ENCODE peak calls at places on chromosomes 6 and 20, in seven cellular contexts. One of them, this sample, is unnamed.

GRCh38 chr20:39588148-39588757 is 626.1 kb downstream of the DHX35 start:
- DNase-seq in progenitor cell of endocrine pancreas: no peak
- DNase-seq in astrocyte of the spinal cord: no peak
- DNase-seq in esophagus squamous epithelium: no peak
- DNase-seq in psoas muscle: no peak
- DNase-seq in cardiac fibroblast: no peak
- DNase-seq in AG09319: no peak
- DNase-seq in this sample: no peak

GRCh38 chr20:64107736-64108457 is 532 bp upstream of the NPBWR2 start:
- DNase-seq in progenitor cell of endocrine pancreas: no peak
- DNase-seq in astrocyte of the spinal cord: no peak
- DNase-seq in esophagus squamous epithelium: no peak
- DNase-seq in psoas muscle: peak
- DNase-seq in cardiac fibroblast: no peak
- DNase-seq in AG09319: no peak
- DNase-seq in this sample: peak

GRCh38 chr6:167424700-167425099 is 99.8 kb downstream of the TTLL2 start:
- DNase-seq in progenitor cell of endocrine pancreas: no peak
- DNase-seq in astrocyte of the spinal cord: no peak
- DNase-seq in esophagus squamous epithelium: no peak
- DNase-seq in psoas muscle: no peak
- DNase-seq in cardiac fibroblast: no peak
- DNase-seq in AG09319: no peak
- DNase-seq in this sample: no peak

GRCh38 chr6:151485616-151486015 is 8.2 kb upstream of the CCDC170 start:
- DNase-seq in progenitor cell of endocrine pancreas: no peak
- DNase-seq in astrocyte of the spinal cord: peak
- DNase-seq in esophagus squamous epithelium: no peak
- DNase-seq in psoas muscle: no peak
- DNase-seq in cardiac fibroblast: peak
- DNase-seq in AG09319: no peak
- DNase-seq in this sample: no peak

GRCh38 chr6:83309344-83309743 is 116.2 kb downstream of the RWDD2A start:
- DNase-seq in progenitor cell of endocrine pancreas: no peak
- DNase-seq in astrocyte of the spinal cord: no peak
- DNase-seq in esophagus squamous epithelium: no peak
- DNase-seq in psoas muscle: no peak
- DNase-seq in cardiac fibroblast: peak
- DNase-seq in AG09319: no peak
- DNase-seq in this sample: no peak

GRCh38 chr6:16762547-16763477 is 1.6 kb upstream of the ATXN1 start:
- DNase-seq in progenitor cell of endocrine pancreas: peak
- DNase-seq in astrocyte of the spinal cord: peak
- DNase-seq in esophagus squamous epithelium: no peak
- DNase-seq in psoas muscle: peak
- DNase-seq in cardiac fibroblast: peak
- DNase-seq in AG09319: no peak
- DNase-seq in this sample: no peak

GRCh38 chr20:4592316-4593148 is 129.2 kb upstream of the PRND start:
- DNase-seq in progenitor cell of endocrine pancreas: peak
- DNase-seq in astrocyte of the spinal cord: peak
- DNase-seq in esophagus squamous epithelium: no peak
- DNase-seq in psoas muscle: peak
- DNase-seq in cardiac fibroblast: peak
- DNase-seq in AG09319: no peak
- DNase-seq in this sample: no peak

GRCh38 chr6:142213402-142213801 is 66.3 kb downstream of the VTA1 start:
- DNase-seq in progenitor cell of endocrine pancreas: no peak
- DNase-seq in astrocyte of the spinal cord: no peak
- DNase-seq in esophagus squamous epithelium: no peak
- DNase-seq in psoas muscle: no peak
- DNase-seq in cardiac fibroblast: no peak
- DNase-seq in AG09319: no peak
- DNase-seq in this sample: no peak

GRCh38 chr20:32483351-32484220 is 101.5 kb downstream of the NOL4L start:
- DNase-seq in progenitor cell of endocrine pancreas: peak
- DNase-seq in astrocyte of the spinal cord: peak
- DNase-seq in esophagus squamous epithelium: no peak
- DNase-seq in psoas muscle: peak
- DNase-seq in cardiac fibroblast: peak
- DNase-seq in AG09319: peak
- DNase-seq in this sample: no peak

GRCh38 chr6:57207141-57207540 is 15.0 kb downstream of the RAB23 start:
- DNase-seq in progenitor cell of endocrine pancreas: no peak
- DNase-seq in astrocyte of the spinal cord: peak
- DNase-seq in esophagus squamous epithelium: no peak
- DNase-seq in psoas muscle: no peak
- DNase-seq in cardiac fibroblast: peak
- DNase-seq in AG09319: no peak
- DNase-seq in this sample: no peak

GRCh38 chr6:116450769-116451740 is 10.1 kb upstream of the CALHM6 start:
- DNase-seq in progenitor cell of endocrine pancreas: no peak
- DNase-seq in astrocyte of the spinal cord: no peak
- DNase-seq in esophagus squamous epithelium: no peak
- DNase-seq in psoas muscle: no peak
- DNase-seq in cardiac fibroblast: no peak
- DNase-seq in AG09319: no peak
- DNase-seq in this sample: no peak

GRCh38 chr6:132520953-132521352 is 8.0 kb upstream of the STX7 start:
- DNase-seq in progenitor cell of endocrine pancreas: no peak
- DNase-seq in astrocyte of the spinal cord: peak
- DNase-seq in esophagus squamous epithelium: no peak
- DNase-seq in psoas muscle: no peak
- DNase-seq in cardiac fibroblast: no peak
- DNase-seq in AG09319: no peak
- DNase-seq in this sample: no peak

GRCh38 chr20:25081065-25081729 is 744 bp downstream of the VSX1 start:
- DNase-seq in progenitor cell of endocrine pancreas: peak
- DNase-seq in astrocyte of the spinal cord: no peak
- DNase-seq in esophagus squamous epithelium: no peak
- DNase-seq in psoas muscle: peak
- DNase-seq in cardiac fibroblast: no peak
- DNase-seq in AG09319: no peak
- DNase-seq in this sample: no peak

GRCh38 chr20:32261644-32262043 is 15.8 kb upstream of the KIF3B start:
- DNase-seq in progenitor cell of endocrine pancreas: no peak
- DNase-seq in astrocyte of the spinal cord: no peak
- DNase-seq in esophagus squamous epithelium: no peak
- DNase-seq in psoas muscle: no peak
- DNase-seq in cardiac fibroblast: no peak
- DNase-seq in AG09319: no peak
- DNase-seq in this sample: no peak

GRCh38 chr20:24745617-24746350 is 203.3 kb upstream of the CST7 start:
- DNase-seq in progenitor cell of endocrine pancreas: no peak
- DNase-seq in astrocyte of the spinal cord: no peak
- DNase-seq in esophagus squamous epithelium: no peak
- DNase-seq in psoas muscle: no peak
- DNase-seq in cardiac fibroblast: no peak
- DNase-seq in AG09319: no peak
- DNase-seq in this sample: no peak

GRCh38 chr20:23205656-23206055 is 119.5 kb upstream of the CD93 start:
- DNase-seq in progenitor cell of endocrine pancreas: no peak
- DNase-seq in astrocyte of the spinal cord: peak
- DNase-seq in esophagus squamous epithelium: no peak
- DNase-seq in psoas muscle: peak
- DNase-seq in cardiac fibroblast: peak
- DNase-seq in AG09319: peak
- DNase-seq in this sample: no peak

GRCh38 chr6:110681543-110682459 is 133.5 kb downstream of the CDK19 start:
- DNase-seq in progenitor cell of endocrine pancreas: no peak
- DNase-seq in astrocyte of the spinal cord: no peak
- DNase-seq in esophagus squamous epithelium: no peak
- DNase-seq in psoas muscle: no peak
- DNase-seq in cardiac fibroblast: no peak
- DNase-seq in AG09319: no peak
- DNase-seq in this sample: no peak

GRCh38 chr6:151422981-151423380 is 28.9 kb downstream of the RMND1 start:
- DNase-seq in progenitor cell of endocrine pancreas: no peak
- DNase-seq in astrocyte of the spinal cord: no peak
- DNase-seq in esophagus squamous epithelium: no peak
- DNase-seq in psoas muscle: no peak
- DNase-seq in cardiac fibroblast: peak
- DNase-seq in AG09319: no peak
- DNase-seq in this sample: no peak

GRCh38 chr6:143936347-143936746 is 71.7 kb downstream of the PLAGL1 start:
- DNase-seq in progenitor cell of endocrine pancreas: no peak
- DNase-seq in astrocyte of the spinal cord: no peak
- DNase-seq in esophagus squamous epithelium: no peak
- DNase-seq in psoas muscle: no peak
- DNase-seq in cardiac fibroblast: no peak
- DNase-seq in AG09319: no peak
- DNase-seq in this sample: no peak

GRCh38 chr6:30238178-30238795 is 25.1 kb upstream of the TRIM26 start:
- DNase-seq in progenitor cell of endocrine pancreas: no peak
- DNase-seq in astrocyte of the spinal cord: no peak
- DNase-seq in esophagus squamous epithelium: no peak
- DNase-seq in psoas muscle: no peak
- DNase-seq in cardiac fibroblast: peak
- DNase-seq in AG09319: no peak
- DNase-seq in this sample: no peak

GRCh38 chr6:32047855-32048766 is 9.9 kb downstream of the CYP21A2 start:
- DNase-seq in progenitor cell of endocrine pancreas: peak
- DNase-seq in astrocyte of the spinal cord: peak
- DNase-seq in esophagus squamous epithelium: no peak
- DNase-seq in psoas muscle: peak
- DNase-seq in cardiac fibroblast: peak
- DNase-seq in AG09319: no peak
- DNase-seq in this sample: peak

GRCh38 chr6:107032051-107032450 is 4.1 kb downstream of the MTRES1 start:
- DNase-seq in progenitor cell of endocrine pancreas: no peak
- DNase-seq in astrocyte of the spinal cord: no peak
- DNase-seq in esophagus squamous epithelium: no peak
- DNase-seq in psoas muscle: no peak
- DNase-seq in cardiac fibroblast: peak
- DNase-seq in AG09319: no peak
- DNase-seq in this sample: no peak

GRCh38 chr6:111157412-111157811 is 70.1 kb downstream of the SLC16A10 start:
- DNase-seq in progenitor cell of endocrine pancreas: no peak
- DNase-seq in astrocyte of the spinal cord: no peak
- DNase-seq in esophagus squamous epithelium: no peak
- DNase-seq in psoas muscle: no peak
- DNase-seq in cardiac fibroblast: no peak
- DNase-seq in AG09319: no peak
- DNase-seq in this sample: no peak

GRCh38 chr20:21529863-21530262 is 16.0 kb upstream of the NKX2-2 start:
- DNase-seq in progenitor cell of endocrine pancreas: no peak
- DNase-seq in astrocyte of the spinal cord: no peak
- DNase-seq in esophagus squamous epithelium: no peak
- DNase-seq in psoas muscle: no peak
- DNase-seq in cardiac fibroblast: no peak
- DNase-seq in AG09319: no peak
- DNase-seq in this sample: no peak

GRCh38 chr6:98653171-98653570 is 181.2 kb upstream of the POU3F2 start:
- DNase-seq in progenitor cell of endocrine pancreas: no peak
- DNase-seq in astrocyte of the spinal cord: peak
- DNase-seq in esophagus squamous epithelium: no peak
- DNase-seq in psoas muscle: no peak
- DNase-seq in cardiac fibroblast: no peak
- DNase-seq in AG09319: no peak
- DNase-seq in this sample: no peak

GRCh38 chr6:36627801-36628246 is 33.7 kb downstream of the SRSF3 start:
- DNase-seq in progenitor cell of endocrine pancreas: no peak
- DNase-seq in astrocyte of the spinal cord: peak
- DNase-seq in esophagus squamous epithelium: no peak
- DNase-seq in psoas muscle: no peak
- DNase-seq in cardiac fibroblast: peak
- DNase-seq in AG09319: peak
- DNase-seq in this sample: no peak

GRCh38 chr6:46421939-46422338 is 69.3 kb downstream of the RCAN2 start:
- DNase-seq in progenitor cell of endocrine pancreas: no peak
- DNase-seq in astrocyte of the spinal cord: no peak
- DNase-seq in esophagus squamous epithelium: no peak
- DNase-seq in psoas muscle: no peak
- DNase-seq in cardiac fibroblast: no peak
- DNase-seq in AG09319: no peak
- DNase-seq in this sample: no peak

GRCh38 chr6:46422619-46423018 is 68.6 kb downstream of the RCAN2 start:
- DNase-seq in progenitor cell of endocrine pancreas: no peak
- DNase-seq in astrocyte of the spinal cord: no peak
- DNase-seq in esophagus squamous epithelium: no peak
- DNase-seq in psoas muscle: no peak
- DNase-seq in cardiac fibroblast: no peak
- DNase-seq in AG09319: no peak
- DNase-seq in this sample: no peak

GRCh38 chr6:46421239-46421638 is 70.0 kb downstream of the RCAN2 start:
- DNase-seq in progenitor cell of endocrine pancreas: no peak
- DNase-seq in astrocyte of the spinal cord: peak
- DNase-seq in esophagus squamous epithelium: no peak
- DNase-seq in psoas muscle: no peak
- DNase-seq in cardiac fibroblast: peak
- DNase-seq in AG09319: no peak
- DNase-seq in this sample: no peak

GRCh38 chr6:46414398-46414797 is 76.9 kb downstream of the RCAN2 start:
- DNase-seq in progenitor cell of endocrine pancreas: no peak
- DNase-seq in astrocyte of the spinal cord: no peak
- DNase-seq in esophagus squamous epithelium: no peak
- DNase-seq in psoas muscle: no peak
- DNase-seq in cardiac fibroblast: no peak
- DNase-seq in AG09319: no peak
- DNase-seq in this sample: no peak

GRCh38 chr6:46419576-46420002 is 71.7 kb downstream of the RCAN2 start:
- DNase-seq in progenitor cell of endocrine pancreas: peak
- DNase-seq in astrocyte of the spinal cord: peak
- DNase-seq in esophagus squamous epithelium: no peak
- DNase-seq in psoas muscle: no peak
- DNase-seq in cardiac fibroblast: peak
- DNase-seq in AG09319: peak
- DNase-seq in this sample: peak
- TF ChIP-seq CTCF in progenitor cell of endocrine pancreas: peak
- TF ChIP-seq CTCF in astrocyte of the spinal cord: peak
- TF ChIP-seq CTCF in esophagus squamous epithelium: peak
- TF ChIP-seq CTCF in psoas muscle: peak
- TF ChIP-seq CTCF in cardiac fibroblast: peak
- TF ChIP-seq CTCF in AG09319: peak
- TF ChIP-seq CTCF in this sample: no peak

GRCh38 chr20:45235995-45236394 is 14.8 kb downstream of the SEMG2 start:
- DNase-seq in progenitor cell of endocrine pancreas: no peak
- DNase-seq in astrocyte of the spinal cord: no peak
- DNase-seq in esophagus squamous epithelium: no peak
- DNase-seq in psoas muscle: no peak
- DNase-seq in cardiac fibroblast: no peak
- DNase-seq in AG09319: no peak
- DNase-seq in this sample: no peak
- TF ChIP-seq CTCF in progenitor cell of endocrine pancreas: peak
- TF ChIP-seq CTCF in astrocyte of the spinal cord: peak
- TF ChIP-seq CTCF in esophagus squamous epithelium: peak
- TF ChIP-seq CTCF in psoas muscle: no peak
- TF ChIP-seq CTCF in cardiac fibroblast: peak
- TF ChIP-seq CTCF in AG09319: peak
- TF ChIP-seq CTCF in this sample: no peak

GRCh38 chr20:11980263-11980662 is 62.6 kb downstream of the BTBD3 start:
- DNase-seq in progenitor cell of endocrine pancreas: no peak
- DNase-seq in astrocyte of the spinal cord: no peak
- DNase-seq in esophagus squamous epithelium: no peak
- DNase-seq in psoas muscle: no peak
- DNase-seq in cardiac fibroblast: no peak
- DNase-seq in AG09319: no peak
- DNase-seq in this sample: no peak
- TF ChIP-seq CTCF in progenitor cell of endocrine pancreas: no peak
- TF ChIP-seq CTCF in astrocyte of the spinal cord: peak
- TF ChIP-seq CTCF in esophagus squamous epithelium: no peak
- TF ChIP-seq CTCF in psoas muscle: no peak
- TF ChIP-seq CTCF in cardiac fibroblast: no peak
- TF ChIP-seq CTCF in AG09319: no peak
- TF ChIP-seq CTCF in this sample: no peak

GRCh38 chr6:47079638-47080037 is 37.5 kb upstream of the ADGRF1 start:
- DNase-seq in progenitor cell of endocrine pancreas: no peak
- DNase-seq in astrocyte of the spinal cord: no peak
- DNase-seq in esophagus squamous epithelium: no peak
- DNase-seq in psoas muscle: no peak
- DNase-seq in cardiac fibroblast: no peak
- DNase-seq in AG09319: no peak
- DNase-seq in this sample: no peak
- TF ChIP-seq CTCF in progenitor cell of endocrine pancreas: peak
- TF ChIP-seq CTCF in astrocyte of the spinal cord: no peak
- TF ChIP-seq CTCF in esophagus squamous epithelium: no peak
- TF ChIP-seq CTCF in psoas muscle: no peak
- TF ChIP-seq CTCF in cardiac fibroblast: peak
- TF ChIP-seq CTCF in AG09319: peak
- TF ChIP-seq CTCF in this sample: no peak

This sample was measured in omental fat pad.